ENCODE peak calls at places on chromosomes 4 and X, in four cellular contexts. W, M, H and E are unnamed samples.

GRCh38 chrX:153763298-153763932 is 634 bp upstream of the PLXNB3 start:
- DNase-seq in H (no peak), W (no peak), M (peak; percentile 6), E (no peak)

GRCh38 chr4:125639182-125639621 is 324.4 kb downstream of the FAT4 start:
- DNase-seq in H (peak; percentile 6), M (no peak), W (no peak), E (peak; percentile 28)

GRCh38 chr4:140937866-140938265 is 181.7 kb upstream of the TBC1D9 start:
- DNase-seq in W (no peak), M (no peak), H (peak; percentile 70), E (no peak)

GRCh38 chrX:84199688-84200087 is 11.7 kb upstream of the RPS6KA6 start:
- DNase-seq in M (no peak), H (no peak), W (no peak), E (no peak)

GRCh38 chr4:173651651-173652282 is 121.7 kb upstream of the HAND2 start:
- DNase-seq in M (no peak), W (no peak), H (no peak), E (no peak)

GRCh38 chrX:139554991-139555675 is 24.6 kb downstream of the F9 start:
- DNase-seq in M (no peak), H (no peak), W (no peak), E (no peak)

GRCh38 chr4:138892483-138893386 is 122.8 kb upstream of the NOCT start:
- DNase-seq in H (no peak), W (no peak), M (no peak), E (no peak)

GRCh38 chr4:105951198-105951597 is 55.9 kb downstream of the NPNT start:
- DNase-seq in H (peak; percentile 72), W (no peak), M (no peak), E (no peak)

GRCh38 chr4:175306436-175306835 is 388.3 kb downstream of the ADAM29 start:
- DNase-seq in M (no peak), H (no peak), W (no peak), E (no peak)

GRCh38 chrX:3584415-3584996 is 128.9 kb downstream of the PRKX start:
- DNase-seq in W (no peak), M (no peak), H (no peak), E (no peak)
- H3K4me3 ChIP-seq in W (no peak overlapping the region), M (no peak overlapping the region), H (no peak overlapping the region), E (no peak overlapping the region)

GRCh38 chr4:101285985-101286384 is 61.3 kb downstream of the PPP3CA start:
- DNase-seq in M (no peak), W (no peak), H (no peak), E (no peak)

GRCh38 chr4:101284546-101284945 is 62.8 kb downstream of the PPP3CA start:
- DNase-seq in W (no peak), M (no peak), H (peak; percentile 53), E (no peak)

GRCh38 chr4:101286663-101287062 is 60.7 kb downstream of the PPP3CA start:
- DNase-seq in M (no peak), W (no peak), H (no peak), E (no peak)

GRCh38 chr4:101288365-101289145 is 58.8 kb downstream of the PPP3CA start:
- DNase-seq in M (no peak), W (no peak), H (no peak), E (peak; percentile 29)

GRCh38 chr4:101287332-101287731 is 60.0 kb downstream of the PPP3CA start:
- DNase-seq in M (no peak), W (no peak), H (no peak), E (no peak)
- H3K4me1 ChIP-seq in M (peaks cover 62% of the 10 kb centered on the region), W (peaks cover 5% of the 10 kb centered on the region), H (peaks cover 3% of the 10 kb centered on the region), E (peaks cover 27% of the 10 kb centered on the region)

GRCh38 chrX:136588060-136588459 is 56.0 kb downstream of the VGLL1 start:
- DNase-seq in M (no peak), W (no peak), H (no peak), E (no peak)
- H3K36me3 ChIP-seq in M (no peaks in the 10 kb centered on the region), W (no peaks in the 10 kb centered on the region), H (no peaks in the 10 kb centered on the region), E (no peaks in the 10 kb centered on the region)

GRCh38 chr4:185903205-185903604 is 91.2 kb upstream of the SORBS2 start:
- DNase-seq in M (no peak), W (no peak), H (no peak), E (no peak)
- H3K4me3 ChIP-seq in M (no peak overlapping the region), W (no peak overlapping the region), H (no peak overlapping the region), E (no peak overlapping the region)

GRCh38 chrX:1661048-1661921 is 46.4 kb downstream of the ASMT start:
- DNase-seq in W (peak; percentile 9), H (no peak), M (no peak), E (no peak)
- H3K4me1 ChIP-seq in W (no peaks in the 10 kb centered on the region), H (peaks cover 5% of the 10 kb centered on the region), M (peaks cover 11% of the 10 kb centered on the region), E (peaks cover 9% of the 10 kb centered on the region)

GRCh38 chrX:41153453-41153852 is 68.2 kb downstream of the USP9X start:
- DNase-seq in M (no peak), H (peak; percentile 30), W (no peak), E (no peak)

GRCh38 chrX:41148553-41148952 is 63.3 kb downstream of the USP9X start:
- DNase-seq in W (no peak), H (peak; percentile 70), M (no peak), E (no peak)

GRCh38 chrX:41145920-41146608 is 60.8 kb downstream of the USP9X start:
- DNase-seq in H (peak; percentile 82), M (no peak), W (no peak), E (no peak)

GRCh38 chrX:41152221-41152620 is 67.0 kb downstream of the USP9X start:
- DNase-seq in W (no peak), H (no peak), M (no peak), E (no peak)

DNA sequence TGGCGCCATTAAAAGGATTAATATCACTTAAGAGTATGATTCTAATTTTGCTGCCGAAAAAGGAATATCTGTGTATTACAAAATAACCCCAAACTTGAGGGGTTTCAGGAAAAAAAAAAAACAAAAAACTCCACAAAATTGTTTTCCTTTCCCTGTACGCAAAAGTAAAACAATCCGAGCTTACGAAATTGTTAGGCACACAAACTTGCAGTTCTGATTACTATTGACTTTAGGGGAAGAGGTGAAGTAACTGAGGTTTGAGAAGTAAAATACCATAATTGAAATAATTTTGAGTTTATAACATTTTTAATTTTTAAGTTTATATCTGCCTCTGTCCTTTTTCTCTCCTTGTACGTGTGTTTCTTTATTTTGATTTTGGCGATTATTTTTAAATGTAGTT is 64.8 kb downstream of the USP9X start:
- DNase-seq in W (no peak), M (no peak), H (no peak), E (no peak)
- H3K36me3 ChIP-seq in W (no peaks in the 10 kb centered on the region), M (peaks cover 3% of the 10 kb centered on the region), H (peaks cover 81% of the 10 kb centered on the region), E (no peaks in the 10 kb centered on the region)

GRCh38 chrX:12970691-12971202 is 4.2 kb upstream of the TMSB4X start:
- DNase-seq in W (no peak), M (no peak), H (peak; percentile 72), E (peak; percentile 42)

GRCh38 chrX:12971282-12972003 is 3.5 kb upstream of the TMSB4X start:
- DNase-seq in H (no peak), W (no peak), M (peak; percentile 52), E (peak; percentile 43)

GRCh38 chrX:12972867-12973560 is 1.9 kb upstream of the TMSB4X start:
- DNase-seq in M (no peak), W (no peak), H (no peak), E (no peak)

GRCh38 chrX:12973561-12974216 is 1.2 kb upstream of the TMSB4X start:
- DNase-seq in H (no peak), M (peak; percentile 36), W (no peak), E (peak; percentile 34)

DNA sequence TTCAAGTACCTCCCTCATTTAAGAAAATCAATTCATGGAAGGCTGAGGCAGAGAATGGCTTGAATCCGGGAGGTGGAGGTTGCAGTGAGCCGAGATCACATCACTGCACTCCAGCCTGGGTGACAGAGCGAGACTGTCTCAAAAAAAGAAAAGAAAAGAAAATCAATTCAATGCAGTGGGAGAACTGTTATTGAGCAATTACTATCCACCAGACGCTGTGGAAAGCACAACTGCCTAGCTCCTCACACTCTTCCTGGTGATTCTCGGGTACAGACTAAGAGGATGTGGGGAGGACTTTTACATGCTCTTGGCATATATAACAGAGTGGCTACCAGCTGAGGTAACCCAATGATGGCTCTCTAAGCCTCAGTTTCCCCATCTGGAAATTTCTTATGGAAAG is 2.7 kb upstream of the TMSB4X start:
- DNase-seq in M (no peak), W (no peak), H (no peak), E (no peak)
- H3K4me3 ChIP-seq in M (peak overlapping the region; percentile 83), W (no peak overlapping the region), H (no peak overlapping the region), E (no peak overlapping the region)

GRCh38 chr4:118774989-118775388 is 60.9 kb downstream of the SEC24D start:
- DNase-seq in M (no peak), H (peak; percentile 38), W (no peak), E (no peak)
- H3K4me1 ChIP-seq in M (peaks cover 73% of the 10 kb centered on the region), H (peaks cover 2% of the 10 kb centered on the region), W (no peaks in the 10 kb centered on the region), E (peaks cover 41% of the 10 kb centered on the region)

GRCh38 chr4:77194989-77195388 is 38.0 kb downstream of the CCNG2 start:
- DNase-seq in M (no peak), H (no peak), W (no peak), E (no peak)
- H3K36me3 ChIP-seq in M (no peaks in the 10 kb centered on the region), H (no peaks in the 10 kb centered on the region), W (no peaks in the 10 kb centered on the region), E (no peaks in the 10 kb centered on the region)